ENCODE peak calls at places on chromosomes 16 and 17, in five cellular contexts. Q is stomach, U is BJ, T is RWPE1, F is bronchial epithelial cell. R is an unnamed sample.

GRCh38 chr17:74516561-74516960 is 14.7 kb downstream of the CD300LB start:
- DNase-seq in Q (no peak), U (no peak), T (no peak), F (no peak), R (no peak)

GRCh38 chr16:59605706-59606105 is 871.6 kb upstream of the GOT2 start:
- DNase-seq in Q (no peak), U (no peak), T (no peak), F (no peak), R (no peak)

GRCh38 chr16:85254051-85254450 is 141.8 kb upstream of the CIBAR2 start:
- DNase-seq in Q (no peak), U (no peak), T (no peak), F (no peak), R (no peak)

GRCh38 chr16:2973081-2973480 is 3.9 kb downstream of the PAQR4 start:
- DNase-seq in Q (no peak), U (no peak), T (no peak), F (no peak), R (no peak)

GRCh38 chr17:33892677-33893076 is 362.4 kb upstream of the CCL2 start:
- DNase-seq in Q (no peak), U (no peak), T (no peak), F (no peak), R (no peak)

GRCh38 chr17:60361889-60362288 is 30.0 kb downstream of the USP32 start:
- DNase-seq in Q (no peak), U (no peak), T (no peak), F (no peak), R (no peak)

GRCh38 chr16:31108035-31108793 is at the start of gene BCKDK:
- DNase-seq in Q (peak; percentile 73), U (no peak), T (peak; percentile 64), F (no peak), R (peak; percentile 94)

GRCh38 chr16:27156531-27156930 is 46.8 kb upstream of the KDM8 start:
- DNase-seq in Q (no peak), U (no peak), T (no peak), F (no peak), R (no peak)

GRCh38 chr16:87963400-87963799 is 12.2 kb downstream of the BANP start:
- DNase-seq in Q (no peak), U (peak; percentile 43), T (peak; percentile 75), F (peak; percentile 89), R (no peak)

GRCh38 chr17:80063815-80064585 is 27.6 kb downstream of the CCDC40 start:
- DNase-seq in Q (peak; percentile 68), U (no peak), T (peak; percentile 62), F (peak; percentile 42), R (no peak)

GRCh38 chr16:86854058-86854621 is 275.8 kb downstream of the FOXL1 start:
- DNase-seq in Q (no peak), U (peak; percentile 99), T (no peak), F (no peak), R (no peak)

GRCh38 chr16:85919271-85920267 is 20.6 kb downstream of the IRF8 start:
- DNase-seq in Q (no peak), U (no peak), T (no peak), F (no peak), R (no peak)

GRCh38 chr17:47712330-47713023 is 18.5 kb downstream of the TBKBP1 start:
- DNase-seq in Q (no peak), U (no peak), T (no peak), F (no peak), R (no peak)

GRCh38 chr17:35254107-35254802 is 11.4 kb downstream of the SLFN5 start:
- DNase-seq in Q (peak; percentile 54), U (peak; percentile 88), T (peak; percentile 65), F (peak; percentile 97), R (no peak)

GRCh38 chr16:85952197-85952596 is 53.2 kb downstream of the IRF8 start:
- DNase-seq in Q (no peak), U (no peak), T (no peak), F (no peak), R (no peak)

GRCh38 chr16:26889751-26890150 is 177.0 kb upstream of the C16orf82 start:
- DNase-seq in Q (no peak), U (no peak), T (no peak), F (no peak), R (no peak)

GRCh38 chr17:57068222-57068658 is 16.8 kb upstream of the AKAP1 start:
- DNase-seq in Q (no peak), U (no peak), T (peak; percentile 77), F (peak; percentile 64), R (no peak)

GRCh38 chr17:69466451-69466850 is 52.0 kb downstream of the MAP2K6 start:
- DNase-seq in Q (no peak), U (no peak), T (no peak), F (peak; percentile 61), R (no peak)

GRCh38 chr17:44878627-44879221 is 20.5 kb downstream of the EFTUD2 start:
- DNase-seq in Q (no peak), U (no peak), T (peak; percentile 54), F (peak; percentile 26), R (peak; percentile 42)

GRCh38 chr16:53041196-53041977 is 11.3 kb downstream of the CHD9NB start:
- DNase-seq in Q (peak; percentile 53), U (no peak), T (peak; percentile 81), F (peak; percentile 89), R (no peak)

GRCh38 chr17:1577186-1577585 is 14.6 kb upstream of the PITPNA start:
- DNase-seq in Q (peak; percentile 91), U (peak; percentile 59), T (peak; percentile 72), F (peak; percentile 85), R (no peak)

GRCh38 chr16:15996432-15997109 is 47.2 kb downstream of the ABCC1 start:
- DNase-seq in Q (peak; percentile 34), U (peak; percentile 70), T (peak; percentile 68), F (peak; percentile 54), R (no peak)

GRCh38 chr17:65062168-65062915 is 5.8 kb upstream of the GNA13 start:
- DNase-seq in Q (no peak), U (no peak), T (peak; percentile 27), F (peak; percentile 79), R (no peak)

GRCh38 chr16:48899500-48899899 is 289.5 kb upstream of the N4BP1 start:
- DNase-seq in Q (no peak), U (no peak), T (no peak), F (no peak), R (no peak)

GRCh38 chr16:48904333-48904732 is 294.4 kb upstream of the N4BP1 start:
- DNase-seq in Q (no peak), U (no peak), T (no peak), F (no peak), R (no peak)

GRCh38 chr16:48903054-48903453 is 293.1 kb upstream of the N4BP1 start:
- DNase-seq in Q (no peak), U (no peak), T (no peak), F (no peak), R (no peak)

GRCh38 chr16:48905632-48906031 is 295.7 kb upstream of the N4BP1 start:
- DNase-seq in Q (no peak), U (no peak), T (no peak), F (no peak), R (no peak)

DNA sequence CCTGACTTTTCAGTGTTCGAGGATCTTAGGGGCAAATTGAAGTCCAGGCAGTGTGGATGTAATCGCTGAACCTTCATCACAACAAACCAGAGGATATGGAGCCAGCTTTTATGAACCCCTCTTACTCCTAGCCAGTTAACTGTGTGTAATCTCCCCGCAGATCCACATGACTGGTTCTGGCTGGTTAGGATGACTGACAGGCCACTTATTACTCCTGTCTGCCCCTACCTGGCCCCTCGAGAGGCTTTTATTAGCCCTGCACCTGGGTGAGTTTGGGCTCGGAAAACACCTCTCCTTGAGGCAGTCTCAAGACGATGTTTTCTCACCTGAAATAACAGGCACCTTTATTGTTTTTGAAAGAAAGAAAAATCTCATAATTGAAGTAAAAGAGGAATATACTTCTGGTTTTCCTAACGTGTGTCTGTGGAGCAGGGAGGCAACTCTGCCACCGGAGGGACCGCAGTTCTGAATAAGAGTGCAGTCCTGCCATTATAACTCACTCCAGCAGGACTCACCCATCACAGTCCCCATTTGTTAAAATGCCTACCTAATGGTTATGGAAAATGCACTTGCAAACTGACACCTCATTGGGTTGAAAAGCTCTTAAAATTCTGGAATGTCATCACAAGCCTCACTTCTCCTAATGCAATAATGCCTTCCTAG is 291.9 kb upstream of the N4BP1 start:
- DNase-seq in Q (no peak), U (no peak), T (peak; percentile 62), F (no peak), R (no peak)
- TF ChIP-seq CTCF in Q (no peak), U (peak; percentile 47), T (no peak), F (no peak), R (no peak)

GRCh38 chr17:7825206-7825980 is 8.6 kb upstream of the KDM6B start:
- DNase-seq in Q (no peak), U (no peak), T (no peak), F (no peak), R (no peak)
- TF ChIP-seq CTCF in Q (no peak), U (no peak), T (no peak), F (peak; percentile 2), R (no peak)

DNA sequence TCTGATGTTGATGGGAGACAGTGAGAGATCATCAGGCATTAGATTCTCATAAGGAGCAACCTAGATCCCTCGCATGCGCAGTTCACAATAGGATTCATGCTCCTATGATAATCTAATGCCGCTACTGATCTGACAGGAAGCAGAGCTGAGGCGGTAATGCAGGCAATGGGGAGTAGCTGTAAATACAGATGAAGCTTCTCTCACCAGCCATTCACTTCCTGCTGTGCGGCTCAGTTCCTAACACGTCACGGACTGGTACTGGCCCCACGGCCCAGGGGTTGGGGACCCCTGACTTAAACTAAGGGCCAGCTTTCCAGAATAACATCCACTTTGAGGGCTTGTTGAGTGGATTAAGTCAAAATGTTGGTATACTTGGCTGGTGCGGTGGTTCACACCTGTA is 2.6 kb upstream of the TMEM219 start:
- DNase-seq in Q (no peak), U (no peak), T (no peak), F (no peak), R (no peak)
- TF ChIP-seq CTCF in Q (no peak), U (no peak), T (no peak), F (no peak), R (no peak)

GRCh38 chr16:81005644-81006471 is 827 bp downstream of the CMC2 start:
- DNase-seq in Q (no peak), U (no peak), T (peak; percentile 46), F (peak; percentile 20), R (no peak)

GRCh38 chr16:81006472-81007311 is at the start of the genes CENPN and CMC2:
- DNase-seq in Q (peak; percentile 99), U (peak; percentile 95), T (peak; percentile 93), F (peak; percentile 92), R (peak; percentile 91)

GRCh38 chr16:81003064-81003463 is 3.6 kb downstream of the CMC2 start:
- DNase-seq in Q (no peak), U (no peak), T (no peak), F (no peak), R (no peak)

GRCh38 chr16:81003610-81004460 is 2.9 kb downstream of the CMC2 start:
- DNase-seq in Q (no peak), U (no peak), T (no peak), F (peak; percentile 41), R (no peak)

DNA sequence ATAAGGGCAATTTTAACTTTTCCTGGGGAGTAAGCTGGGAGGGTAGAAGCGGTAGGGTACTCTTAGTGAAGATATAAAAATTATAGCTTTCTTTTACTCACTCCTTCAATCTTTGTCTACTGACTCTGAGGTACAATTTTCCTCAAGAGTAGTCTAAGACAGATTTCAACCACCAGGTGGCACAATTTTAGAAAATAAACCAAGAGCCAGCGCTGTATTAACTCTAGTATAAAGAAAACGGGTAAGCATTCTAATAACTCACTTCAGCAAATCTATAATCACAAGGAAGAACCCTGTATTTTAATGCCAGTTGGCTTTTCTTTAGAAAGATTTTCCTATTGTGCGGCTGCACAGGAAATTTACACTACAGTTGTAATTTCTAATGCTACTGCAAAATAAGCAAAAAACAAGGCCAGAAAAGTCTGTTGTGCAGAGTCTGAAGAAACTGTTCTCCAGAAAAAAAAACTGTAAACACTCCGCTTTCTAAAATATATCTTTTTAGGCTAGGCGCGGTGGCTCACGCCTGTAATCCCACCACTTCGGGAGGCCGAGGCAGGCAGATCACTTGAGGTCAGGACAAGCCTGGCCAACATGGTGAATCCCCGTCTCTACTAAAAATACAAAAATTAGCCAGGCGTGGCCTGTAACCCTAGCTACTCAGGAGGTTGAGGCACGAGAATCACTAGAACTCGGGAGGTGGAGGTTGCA is 1.9 kb downstream of the CMC2 start:
- DNase-seq in Q (no peak), U (no peak), T (peak; percentile 37), F (peak; percentile 62), R (no peak)
- TF ChIP-seq CTCF in Q (peak; percentile 39), U (peak; percentile 55), T (peak; percentile 67), F (peak; percentile 55), R (peak; percentile 43)